ENCODE peak calls at places on chromosomes 16 and 17, in seven cellular contexts. One of them, this sample, is unnamed.

GRCh38 chr17:48259710-48260291 is 152.2 kb downstream of the SNX11 start:
- DNase-seq in CD8-positive, alpha-beta T cell: no peak
- DNase-seq in A549: peak
- DNase-seq in pulmonary artery endothelial cell: no peak
- DNase-seq in endothelial cell: no peak
- DNase-seq in stimulated activated CD8-positive, alpha-beta memory T cell treated with anti-CD3 and anti-CD28 coated beads, Interleukin-4, amount 100 ng/mL, for 48 hours: no peak
- DNase-seq in NCI-H1105: no peak
- DNase-seq in this sample: peak

GRCh38 chr17:59149051-59149450 is 5.9 kb downstream of the SKA2 start:
- DNase-seq in CD8-positive, alpha-beta T cell: no peak
- DNase-seq in A549: peak
- DNase-seq in pulmonary artery endothelial cell: no peak
- DNase-seq in endothelial cell: no peak
- DNase-seq in stimulated activated CD8-positive, alpha-beta memory T cell treated with anti-CD3 and anti-CD28 coated beads, Interleukin-4, amount 100 ng/mL, for 48 hours: no peak
- DNase-seq in NCI-H1105: no peak
- DNase-seq in this sample: no peak

GRCh38 chr17:46950615-46950996 is 27.6 kb downstream of the GOSR2 start:
- DNase-seq in CD8-positive, alpha-beta T cell: no peak
- DNase-seq in A549: no peak
- DNase-seq in pulmonary artery endothelial cell: no peak
- DNase-seq in endothelial cell: no peak
- DNase-seq in stimulated activated CD8-positive, alpha-beta memory T cell treated with anti-CD3 and anti-CD28 coated beads, Interleukin-4, amount 100 ng/mL, for 48 hours: no peak
- DNase-seq in NCI-H1105: no peak
- DNase-seq in this sample: no peak

GRCh38 chr17:9291912-9292562 is 270.7 kb downstream of the NTN1 start:
- DNase-seq in CD8-positive, alpha-beta T cell: peak
- DNase-seq in A549: peak
- DNase-seq in pulmonary artery endothelial cell: no peak
- DNase-seq in endothelial cell: peak
- DNase-seq in stimulated activated CD8-positive, alpha-beta memory T cell treated with anti-CD3 and anti-CD28 coated beads, Interleukin-4, amount 100 ng/mL, for 48 hours: peak
- DNase-seq in NCI-H1105: no peak
- DNase-seq in this sample: peak

GRCh38 chr17:55067697-55068439 is 99.3 kb downstream of the STXBP4 start:
- DNase-seq in CD8-positive, alpha-beta T cell: no peak
- DNase-seq in A549: no peak
- DNase-seq in pulmonary artery endothelial cell: no peak
- DNase-seq in endothelial cell: no peak
- DNase-seq in stimulated activated CD8-positive, alpha-beta memory T cell treated with anti-CD3 and anti-CD28 coated beads, Interleukin-4, amount 100 ng/mL, for 48 hours: no peak
- DNase-seq in NCI-H1105: no peak
- DNase-seq in this sample: no peak

GRCh38 chr16:3474136-3474779 is 21.0 kb downstream of the C16orf90 start:
- DNase-seq in CD8-positive, alpha-beta T cell: no peak
- DNase-seq in A549: no peak
- DNase-seq in pulmonary artery endothelial cell: no peak
- DNase-seq in endothelial cell: no peak
- DNase-seq in stimulated activated CD8-positive, alpha-beta memory T cell treated with anti-CD3 and anti-CD28 coated beads, Interleukin-4, amount 100 ng/mL, for 48 hours: no peak
- DNase-seq in NCI-H1105: no peak
- DNase-seq in this sample: no peak

GRCh38 chr17:1484586-1485310 is 7.7 kb downstream of the MYO1C start:
- DNase-seq in CD8-positive, alpha-beta T cell: peak
- DNase-seq in A549: peak
- DNase-seq in pulmonary artery endothelial cell: no peak
- DNase-seq in endothelial cell: peak
- DNase-seq in stimulated activated CD8-positive, alpha-beta memory T cell treated with anti-CD3 and anti-CD28 coated beads, Interleukin-4, amount 100 ng/mL, for 48 hours: peak
- DNase-seq in NCI-H1105: peak
- DNase-seq in this sample: peak

GRCh38 chr16:4915226-4915761 is 21.7 kb downstream of the PPL start:
- DNase-seq in CD8-positive, alpha-beta T cell: no peak
- DNase-seq in A549: no peak
- DNase-seq in pulmonary artery endothelial cell: no peak
- DNase-seq in endothelial cell: no peak
- DNase-seq in stimulated activated CD8-positive, alpha-beta memory T cell treated with anti-CD3 and anti-CD28 coated beads, Interleukin-4, amount 100 ng/mL, for 48 hours: no peak
- DNase-seq in NCI-H1105: no peak
- DNase-seq in this sample: no peak

GRCh38 chr16:31291376-31291775 is 31.6 kb downstream of the ITGAM start:
- DNase-seq in CD8-positive, alpha-beta T cell: no peak
- DNase-seq in A549: no peak
- DNase-seq in pulmonary artery endothelial cell: no peak
- DNase-seq in endothelial cell: no peak
- DNase-seq in stimulated activated CD8-positive, alpha-beta memory T cell treated with anti-CD3 and anti-CD28 coated beads, Interleukin-4, amount 100 ng/mL, for 48 hours: no peak
- DNase-seq in NCI-H1105: no peak
- DNase-seq in this sample: no peak

GRCh38 chr17:71441098-71441497 is 679.7 kb upstream of the SOX9 start:
- DNase-seq in CD8-positive, alpha-beta T cell: no peak
- DNase-seq in A549: peak
- DNase-seq in pulmonary artery endothelial cell: no peak
- DNase-seq in endothelial cell: no peak
- DNase-seq in stimulated activated CD8-positive, alpha-beta memory T cell treated with anti-CD3 and anti-CD28 coated beads, Interleukin-4, amount 100 ng/mL, for 48 hours: no peak
- DNase-seq in NCI-H1105: no peak
- DNase-seq in this sample: no peak

GRCh38 chr17:2563061-2563460 is 30.4 kb upstream of the PAFAH1B1 start:
- DNase-seq in CD8-positive, alpha-beta T cell: no peak
- DNase-seq in A549: no peak
- DNase-seq in pulmonary artery endothelial cell: no peak
- DNase-seq in endothelial cell: no peak
- DNase-seq in stimulated activated CD8-positive, alpha-beta memory T cell treated with anti-CD3 and anti-CD28 coated beads, Interleukin-4, amount 100 ng/mL, for 48 hours: no peak
- DNase-seq in NCI-H1105: no peak
- DNase-seq in this sample: peak

GRCh38 chr16:77896357-77896972 is 108.1 kb downstream of the VAT1L start:
- DNase-seq in CD8-positive, alpha-beta T cell: no peak
- DNase-seq in A549: no peak
- DNase-seq in pulmonary artery endothelial cell: no peak
- DNase-seq in endothelial cell: peak
- DNase-seq in stimulated activated CD8-positive, alpha-beta memory T cell treated with anti-CD3 and anti-CD28 coated beads, Interleukin-4, amount 100 ng/mL, for 48 hours: no peak
- DNase-seq in NCI-H1105: peak
- DNase-seq in this sample: peak

GRCh38 chr17:42472709-42473521 is 14.2 kb downstream of the ATP6V0A1 start:
- DNase-seq in CD8-positive, alpha-beta T cell: no peak
- DNase-seq in A549: peak
- DNase-seq in pulmonary artery endothelial cell: no peak
- DNase-seq in endothelial cell: no peak
- DNase-seq in stimulated activated CD8-positive, alpha-beta memory T cell treated with anti-CD3 and anti-CD28 coated beads, Interleukin-4, amount 100 ng/mL, for 48 hours: no peak
- DNase-seq in NCI-H1105: no peak
- DNase-seq in this sample: no peak

GRCh38 chr16:55703003-55704001 is 47.5 kb downstream of the SLC6A2 start:
- DNase-seq in CD8-positive, alpha-beta T cell: no peak
- DNase-seq in A549: peak
- DNase-seq in pulmonary artery endothelial cell: peak
- DNase-seq in endothelial cell: peak
- DNase-seq in stimulated activated CD8-positive, alpha-beta memory T cell treated with anti-CD3 and anti-CD28 coated beads, Interleukin-4, amount 100 ng/mL, for 48 hours: no peak
- DNase-seq in NCI-H1105: peak
- DNase-seq in this sample: peak

GRCh38 chr17:80870401-80870800 is 121.2 kb upstream of the CHMP6 start:
- DNase-seq in CD8-positive, alpha-beta T cell: no peak
- DNase-seq in A549: no peak
- DNase-seq in pulmonary artery endothelial cell: no peak
- DNase-seq in endothelial cell: no peak
- DNase-seq in stimulated activated CD8-positive, alpha-beta memory T cell treated with anti-CD3 and anti-CD28 coated beads, Interleukin-4, amount 100 ng/mL, for 48 hours: peak
- DNase-seq in NCI-H1105: no peak
- DNase-seq in this sample: no peak

GRCh38 chr17:60301644-60302043 is 90.3 kb downstream of the USP32 start:
- DNase-seq in CD8-positive, alpha-beta T cell: no peak
- DNase-seq in A549: no peak
- DNase-seq in pulmonary artery endothelial cell: no peak
- DNase-seq in endothelial cell: no peak
- DNase-seq in stimulated activated CD8-positive, alpha-beta memory T cell treated with anti-CD3 and anti-CD28 coated beads, Interleukin-4, amount 100 ng/mL, for 48 hours: no peak
- DNase-seq in NCI-H1105: no peak
- DNase-seq in this sample: no peak

GRCh38 chr17:64599187-64599676 is 62.9 kb downstream of the SMURF2 start:
- DNase-seq in CD8-positive, alpha-beta T cell: peak
- DNase-seq in A549: no peak
- DNase-seq in pulmonary artery endothelial cell: no peak
- DNase-seq in endothelial cell: no peak
- DNase-seq in stimulated activated CD8-positive, alpha-beta memory T cell treated with anti-CD3 and anti-CD28 coated beads, Interleukin-4, amount 100 ng/mL, for 48 hours: peak
- DNase-seq in NCI-H1105: no peak
- DNase-seq in this sample: no peak

GRCh38 chr16:57697896-57698537 is 3.4 kb downstream of the DRC7 start:
- DNase-seq in CD8-positive, alpha-beta T cell: no peak
- DNase-seq in A549: no peak
- DNase-seq in pulmonary artery endothelial cell: no peak
- DNase-seq in endothelial cell: no peak
- DNase-seq in stimulated activated CD8-positive, alpha-beta memory T cell treated with anti-CD3 and anti-CD28 coated beads, Interleukin-4, amount 100 ng/mL, for 48 hours: no peak
- DNase-seq in NCI-H1105: no peak
- DNase-seq in this sample: no peak

GRCh38 chr16:88599092-88599733 is 29.0 kb downstream of the ZC3H18 start:
- DNase-seq in CD8-positive, alpha-beta T cell: no peak
- DNase-seq in A549: no peak
- DNase-seq in pulmonary artery endothelial cell: peak
- DNase-seq in endothelial cell: no peak
- DNase-seq in stimulated activated CD8-positive, alpha-beta memory T cell treated with anti-CD3 and anti-CD28 coated beads, Interleukin-4, amount 100 ng/mL, for 48 hours: no peak
- DNase-seq in NCI-H1105: no peak
- DNase-seq in this sample: no peak

GRCh38 chr17:4897785-4898184 is 1.6 kb upstream of the C17orf107 start:
- DNase-seq in CD8-positive, alpha-beta T cell: no peak
- DNase-seq in A549: no peak
- DNase-seq in pulmonary artery endothelial cell: no peak
- DNase-seq in endothelial cell: no peak
- DNase-seq in stimulated activated CD8-positive, alpha-beta memory T cell treated with anti-CD3 and anti-CD28 coated beads, Interleukin-4, amount 100 ng/mL, for 48 hours: no peak
- DNase-seq in NCI-H1105: no peak
- DNase-seq in this sample: no peak

GRCh38 chr16:31476305-31477219 is 4.6 kb downstream of the TGFB1I1 start:
- DNase-seq in CD8-positive, alpha-beta T cell: peak
- DNase-seq in A549: no peak
- DNase-seq in pulmonary artery endothelial cell: no peak
- DNase-seq in endothelial cell: peak
- DNase-seq in stimulated activated CD8-positive, alpha-beta memory T cell treated with anti-CD3 and anti-CD28 coated beads, Interleukin-4, amount 100 ng/mL, for 48 hours: peak
- DNase-seq in NCI-H1105: no peak
- DNase-seq in this sample: no peak

GRCh38 chr16:11151156-11151904 is 104.7 kb downstream of the SOCS1 start:
- DNase-seq in CD8-positive, alpha-beta T cell: no peak
- DNase-seq in A549: no peak
- DNase-seq in pulmonary artery endothelial cell: no peak
- DNase-seq in endothelial cell: no peak
- DNase-seq in stimulated activated CD8-positive, alpha-beta memory T cell treated with anti-CD3 and anti-CD28 coated beads, Interleukin-4, amount 100 ng/mL, for 48 hours: no peak
- DNase-seq in NCI-H1105: no peak
- DNase-seq in this sample: peak

GRCh38 chr17:21353326-21354010 is 22.7 kb upstream of the KCNJ12 start:
- DNase-seq in CD8-positive, alpha-beta T cell: no peak
- DNase-seq in A549: no peak
- DNase-seq in pulmonary artery endothelial cell: no peak
- DNase-seq in endothelial cell: no peak
- DNase-seq in stimulated activated CD8-positive, alpha-beta memory T cell treated with anti-CD3 and anti-CD28 coated beads, Interleukin-4, amount 100 ng/mL, for 48 hours: no peak
- DNase-seq in NCI-H1105: no peak
- DNase-seq in this sample: no peak

GRCh38 chr16:22424161-22424937 is 49.9 kb upstream of the CDR2 start:
- DNase-seq in CD8-positive, alpha-beta T cell: no peak
- DNase-seq in A549: no peak
- DNase-seq in pulmonary artery endothelial cell: no peak
- DNase-seq in endothelial cell: no peak
- DNase-seq in stimulated activated CD8-positive, alpha-beta memory T cell treated with anti-CD3 and anti-CD28 coated beads, Interleukin-4, amount 100 ng/mL, for 48 hours: no peak
- DNase-seq in NCI-H1105: no peak
- DNase-seq in this sample: no peak

GRCh38 chr16:53866520-53866919 is 162.6 kb downstream of the FTO start:
- DNase-seq in CD8-positive, alpha-beta T cell: no peak
- DNase-seq in A549: no peak
- DNase-seq in pulmonary artery endothelial cell: no peak
- DNase-seq in endothelial cell: no peak
- DNase-seq in stimulated activated CD8-positive, alpha-beta memory T cell treated with anti-CD3 and anti-CD28 coated beads, Interleukin-4, amount 100 ng/mL, for 48 hours: no peak
- DNase-seq in NCI-H1105: no peak
- DNase-seq in this sample: no peak

GRCh38 chr16:57966133-57966805 is 4.7 kb downstream of the CNGB1 start:
- DNase-seq in CD8-positive, alpha-beta T cell: no peak
- DNase-seq in A549: no peak
- DNase-seq in pulmonary artery endothelial cell: no peak
- DNase-seq in endothelial cell: no peak
- DNase-seq in stimulated activated CD8-positive, alpha-beta memory T cell treated with anti-CD3 and anti-CD28 coated beads, Interleukin-4, amount 100 ng/mL, for 48 hours: no peak
- DNase-seq in NCI-H1105: no peak
- DNase-seq in this sample: no peak

GRCh38 chr16:83994087-83994486 is 26.0 kb downstream of the NECAB2 start:
- DNase-seq in CD8-positive, alpha-beta T cell: no peak
- DNase-seq in A549: peak
- DNase-seq in pulmonary artery endothelial cell: no peak
- DNase-seq in endothelial cell: no peak
- DNase-seq in stimulated activated CD8-positive, alpha-beta memory T cell treated with anti-CD3 and anti-CD28 coated beads, Interleukin-4, amount 100 ng/mL, for 48 hours: no peak
- DNase-seq in NCI-H1105: no peak
- DNase-seq in this sample: no peak

GRCh38 chr16:67893791-67894399 is 841 bp downstream of the PSKH1 start:
- DNase-seq in CD8-positive, alpha-beta T cell: no peak
- DNase-seq in A549: no peak
- DNase-seq in pulmonary artery endothelial cell: no peak
- DNase-seq in endothelial cell: no peak
- DNase-seq in stimulated activated CD8-positive, alpha-beta memory T cell treated with anti-CD3 and anti-CD28 coated beads, Interleukin-4, amount 100 ng/mL, for 48 hours: no peak
- DNase-seq in NCI-H1105: no peak
- DNase-seq in this sample: no peak

GRCh38 chr16:89200850-89201466 is 621 bp upstream of the SLC22A31 start:
- DNase-seq in CD8-positive, alpha-beta T cell: no peak
- DNase-seq in A549: no peak
- DNase-seq in pulmonary artery endothelial cell: no peak
- DNase-seq in endothelial cell: no peak
- DNase-seq in stimulated activated CD8-positive, alpha-beta memory T cell treated with anti-CD3 and anti-CD28 coated beads, Interleukin-4, amount 100 ng/mL, for 48 hours: no peak
- DNase-seq in NCI-H1105: no peak
- DNase-seq in this sample: no peak

GRCh38 chr16:22304411-22304810 is 7.2 kb downstream of the POLR3E start:
- DNase-seq in CD8-positive, alpha-beta T cell: no peak
- DNase-seq in A549: no peak
- DNase-seq in pulmonary artery endothelial cell: no peak
- DNase-seq in endothelial cell: no peak
- DNase-seq in stimulated activated CD8-positive, alpha-beta memory T cell treated with anti-CD3 and anti-CD28 coated beads, Interleukin-4, amount 100 ng/mL, for 48 hours: no peak
- DNase-seq in NCI-H1105: no peak
- DNase-seq in this sample: no peak

GRCh38 chr16:10876799-10877341 is at the start of gene CIITA:
- DNase-seq in CD8-positive, alpha-beta T cell: peak
- DNase-seq in A549: no peak
- DNase-seq in pulmonary artery endothelial cell: no peak
- DNase-seq in endothelial cell: no peak
- DNase-seq in stimulated activated CD8-positive, alpha-beta memory T cell treated with anti-CD3 and anti-CD28 coated beads, Interleukin-4, amount 100 ng/mL, for 48 hours: peak
- DNase-seq in NCI-H1105: no peak
- DNase-seq in this sample: no peak